ENCODE peak calls at places on chromosomes 11 and 22, in five cellular contexts. V is CD8-positive, alpha-beta T cell; X is stomach; D is uterus; S is prostate gland. G is an unnamed sample.

GRCh38 chr22:32764330-32765116 is 37.0 kb upstream of the TIMP3 start:
- DNase-seq in V (no peak), X (no peak), D (peak), S (no peak), G (no peak)

GRCh38 chr11:86916330-86916729 is 38.9 kb downstream of the FZD4 start:
- DNase-seq in V (no peak), X (no peak), D (no peak), S (no peak), G (no peak)

GRCh38 chr11:62508336-62509058 is 38.1 kb downstream of the AHNAK start:
- DNase-seq in V (no peak), X (peak), D (peak), S (peak), G (peak)

GRCh38 chr22:28043269-28043668 is 124.2 kb upstream of the PITPNB start:
- DNase-seq in V (no peak), X (no peak), D (no peak), S (no peak), G (no peak)

GRCh38 chr22:27685515-27685914 is 116.0 kb downstream of the MN1 start:
- DNase-seq in V (no peak), X (peak), D (no peak), S (no peak), G (no peak)

GRCh38 chr11:65086809-65087208 is 2.8 kb downstream of the ZFPL1 start:
- DNase-seq in V (no peak), X (no peak), D (no peak), S (no peak), G (no peak)

GRCh38 chr11:1679881-1680280 is 17.1 kb upstream of the KRTAP5-6 start:
- DNase-seq in V (no peak), X (no peak), D (no peak), S (no peak), G (peak)

GRCh38 chr11:14248577-14248976 is 110.4 kb downstream of the RRAS2 start:
- DNase-seq in V (peak), X (no peak), D (no peak), S (no peak), G (no peak)

GRCh38 chr11:31106963-31107576 is 262.5 kb downstream of the DCDC1 start:
- DNase-seq in V (peak), X (peak), D (peak), S (peak), G (peak)

GRCh38 chr11:19661827-19662226 is 50.8 kb upstream of the NAV2 start:
- DNase-seq in V (no peak), X (no peak), D (no peak), S (no peak), G (no peak)

GRCh38 chr11:19659529-19659928 is 53.1 kb upstream of the NAV2 start:
- DNase-seq in V (no peak), X (no peak), D (no peak), S (no peak), G (no peak)

GRCh38 chr11:19656140-19656541 is 56.5 kb upstream of the NAV2 start:
- DNase-seq in V (no peak), X (no peak), D (no peak), S (peak), G (no peak)

GRCh38 chr11:19660076-19660475 is 52.6 kb upstream of the NAV2 start:
- DNase-seq in V (no peak), X (no peak), D (no peak), S (peak), G (peak)

GRCh38 chr11:19658344-19658743 is 54.3 kb upstream of the NAV2 start:
- DNase-seq in V (no peak), X (no peak), D (no peak), S (no peak), G (no peak)
- TF ChIP-seq CTCF in V (no peak), X (no peak), D (no peak), S (no peak), G (no peak)

GRCh38 chr11:20448838-20449237 is 61.3 kb downstream of the PRMT3 start:
- DNase-seq in V (no peak), X (no peak), D (no peak), S (no peak), G (no peak)

GRCh38 chr11:20444537-20444936 is 57.0 kb downstream of the PRMT3 start:
- DNase-seq in V (no peak), X (no peak), D (no peak), S (no peak), G (no peak)

GRCh38 chr11:20438637-20439036 is 51.1 kb downstream of the PRMT3 start:
- DNase-seq in V (no peak), X (no peak), D (no peak), S (no peak), G (no peak)

DNA sequence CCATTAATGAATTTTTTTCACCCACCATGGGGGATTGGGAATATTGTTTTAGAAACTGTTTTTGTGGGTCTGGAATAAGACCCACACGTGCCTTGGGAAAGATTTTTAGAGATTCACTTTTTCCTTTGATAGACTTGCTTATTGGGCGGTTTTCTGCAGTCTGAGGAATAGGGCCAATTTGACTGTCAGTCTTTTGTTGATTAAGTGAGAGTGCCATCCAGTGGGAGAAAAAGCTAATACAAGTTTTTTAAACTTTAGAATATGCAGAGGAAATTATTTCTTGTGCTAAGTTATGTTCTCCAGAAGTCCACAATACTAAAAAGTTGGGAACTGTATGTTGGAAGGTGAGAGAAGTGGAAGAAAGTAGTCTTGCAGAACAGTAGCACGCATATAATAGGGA is 56.1 kb downstream of the PRMT3 start:
- DNase-seq in V (no peak), X (no peak), D (no peak), S (no peak), G (peak)
- TF ChIP-seq CTCF in V (peak), X (no peak), D (no peak), S (no peak), G (peak)

GRCh38 chr11:113689711-113690618 is 16.1 kb downstream of the TMPRSS5 start:
- DNase-seq in V (no peak), X (no peak), D (no peak), S (no peak), G (no peak)

GRCh38 chr11:113684558-113684957 is 21.6 kb downstream of the TMPRSS5 start:
- DNase-seq in V (no peak), X (no peak), D (no peak), S (no peak), G (no peak)

GRCh38 chr11:113683481-113684046 is 22.5 kb downstream of the TMPRSS5 start:
- DNase-seq in V (no peak), X (no peak), D (no peak), S (no peak), G (no peak)

GRCh38 chr11:113681711-113682410 is 24.2 kb downstream of the TMPRSS5 start:
- DNase-seq in V (no peak), X (no peak), D (no peak), S (peak), G (no peak)

DNA sequence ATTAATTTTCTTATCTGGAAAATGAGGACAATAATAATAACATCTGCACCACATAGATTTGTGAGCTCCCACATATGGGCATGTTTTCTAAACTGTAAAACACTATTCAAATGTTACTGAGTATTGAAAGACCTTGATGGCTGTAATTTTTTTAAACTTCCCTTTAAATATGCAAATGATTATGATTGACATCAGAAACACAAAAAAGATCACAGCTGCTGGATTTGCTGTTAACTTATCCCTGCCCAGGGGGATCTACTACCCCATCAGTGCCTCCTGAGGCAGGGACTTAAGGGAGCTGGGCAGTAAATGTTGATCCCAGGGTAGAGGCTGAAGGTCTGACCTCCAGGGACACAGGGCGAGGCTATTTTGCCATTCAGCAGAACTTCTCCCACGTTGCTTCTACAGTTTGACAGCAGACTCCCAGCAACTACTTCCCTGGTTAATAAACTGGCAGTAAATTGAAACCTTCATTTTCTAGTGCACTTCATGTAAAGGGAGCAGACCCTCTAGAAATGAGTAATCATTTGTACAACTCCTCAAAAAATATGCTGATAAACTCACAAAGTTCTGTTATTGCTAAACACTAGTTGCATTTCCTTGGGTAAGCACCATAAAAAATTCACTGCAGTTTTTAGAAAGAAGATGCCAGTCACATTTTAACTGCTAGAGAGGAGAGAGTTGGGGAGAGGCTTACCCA is 20.3 kb downstream of the TMPRSS5 start:
- DNase-seq in V (no peak), X (no peak), D (no peak), S (no peak), G (no peak)
- TF ChIP-seq CTCF in V (no peak), X (no peak), D (no peak), S (no peak), G (no peak)

DNA sequence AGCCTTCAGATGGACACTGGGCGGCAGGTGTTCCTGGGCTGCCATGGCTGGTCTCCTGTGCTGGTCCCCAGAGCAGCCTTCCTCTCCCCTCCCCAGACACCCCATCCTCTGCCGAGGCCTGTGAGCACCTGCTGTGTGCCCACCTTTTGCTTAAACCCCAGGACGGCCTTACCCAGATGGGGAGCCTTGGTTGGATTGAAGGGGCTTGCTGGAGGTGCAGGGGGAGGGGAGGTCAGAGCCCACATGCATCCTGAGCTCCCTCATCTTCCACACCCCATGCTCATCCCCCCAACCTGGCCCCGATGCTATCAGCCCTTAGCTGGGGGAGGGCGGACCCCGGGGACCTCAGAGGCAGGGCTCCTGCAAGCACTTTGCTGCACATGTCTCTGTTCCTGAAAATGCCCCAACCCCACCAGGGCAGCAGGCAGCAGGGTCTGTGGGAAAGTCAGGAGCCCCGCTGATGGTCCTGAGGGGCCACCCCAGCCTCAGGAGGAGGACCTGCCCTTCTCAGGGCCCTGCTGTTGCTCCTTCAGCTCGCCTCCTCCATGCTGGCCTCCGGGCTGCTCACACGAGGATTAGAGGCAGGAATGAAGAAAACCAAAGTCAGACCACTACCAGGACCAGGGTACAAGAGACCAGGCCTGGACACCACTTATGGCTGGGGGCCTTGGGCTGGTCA is 41.6 kb upstream of the CCDC188 start:
- DNase-seq in V (no peak), X (no peak), D (no peak), S (no peak), G (no peak)
- TF ChIP-seq CTCF in V (no peak), X (no peak), D (no peak), S (no peak), G (no peak)

DNA sequence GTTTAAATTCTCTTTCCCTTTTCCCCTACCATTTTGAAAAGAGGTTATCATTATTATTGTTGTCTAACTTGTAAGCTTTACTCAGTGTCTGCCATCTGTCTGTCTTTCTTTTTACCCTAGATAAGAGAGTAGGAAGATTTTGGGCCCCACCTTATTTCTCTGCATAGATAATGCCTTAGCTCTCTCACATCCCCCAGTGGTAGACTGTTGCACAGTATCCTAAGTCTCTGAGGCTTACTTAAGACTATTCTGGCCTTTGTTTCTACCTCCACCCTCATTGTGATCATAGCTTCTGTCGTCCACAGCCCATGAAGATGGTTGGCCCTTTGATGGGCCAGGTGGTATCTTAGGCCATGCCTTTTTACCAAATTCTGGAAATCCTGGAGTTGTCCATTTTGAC is 3.6 kb upstream of the OR51L1 start:
- DNase-seq in V (no peak), X (no peak), D (no peak), S (no peak), G (no peak)
- TF ChIP-seq CTCF in V (no peak), X (no peak), D (no peak), S (no peak), G (peak)

GRCh38 chr11:95850137-95850536 is 59.8 kb downstream of the CEP57 start:
- DNase-seq in V (no peak), X (no peak), D (no peak), S (no peak), G (no peak)

GRCh38 chr11:95849087-95849825 is 59.0 kb downstream of the CEP57 start:
- DNase-seq in V (no peak), X (peak), D (peak), S (peak), G (peak)

DNA sequence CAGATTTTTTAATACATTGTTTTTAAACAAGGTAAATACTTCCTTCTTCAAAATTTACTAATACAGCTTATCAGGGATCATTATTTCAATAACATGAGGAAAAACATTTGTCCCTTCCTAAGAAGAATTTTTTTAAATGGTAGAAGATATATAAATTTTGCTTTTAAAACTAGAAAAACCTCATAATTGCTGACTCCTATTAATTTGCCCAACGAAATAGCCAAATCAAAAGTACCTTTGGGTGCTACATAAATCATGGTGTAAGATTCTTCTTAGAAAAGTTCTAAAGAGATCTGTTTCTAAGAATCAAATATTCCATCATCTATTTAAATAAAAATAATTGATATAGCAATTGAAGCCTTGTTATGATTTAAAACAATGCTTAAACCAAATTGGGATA is 54.9 kb downstream of the CEP57 start:
- DNase-seq in V (no peak), X (no peak), D (no peak), S (no peak), G (no peak)
- TF ChIP-seq CTCF in V (no peak), X (no peak), D (no peak), S (no peak), G (no peak)

GRCh38 chr11:104541706-104542105 is 356.6 kb downstream of the CASP12 start:
- DNase-seq in V (no peak), X (no peak), D (no peak), S (no peak), G (no peak)

GRCh38 chr11:104534268-104534667 is 364.0 kb downstream of the CASP12 start:
- DNase-seq in V (no peak), X (no peak), D (no peak), S (no peak), G (no peak)

GRCh38 chr11:104538313-104538712 is 359.9 kb downstream of the CASP12 start:
- DNase-seq in V (no peak), X (no peak), D (no peak), S (no peak), G (no peak)
- TF ChIP-seq CTCF in V (no peak), X (no peak), D (no peak), S (no peak), G (no peak)

GRCh38 chr11:44583353-44583669 is 17.8 kb downstream of the CD82 start:
- DNase-seq in V (no peak), X (no peak), D (no peak), S (no peak), G (no peak)
- TF ChIP-seq CTCF in V (no peak), X (no peak), D (no peak), S (no peak), G (no peak)

GRCh38 chr11:44967930-44968496 is 17.3 kb upstream of the TP53I11 start:
- DNase-seq in V (no peak), X (no peak), D (no peak), S (no peak), G (no peak)

GRCh38 chr11:44971185-44971584 is 20.5 kb upstream of the TP53I11 start:
- DNase-seq in V (no peak), X (no peak), D (no peak), S (no peak), G (no peak)

GRCh38 chr11:44970293-44970692 is 19.6 kb upstream of the TP53I11 start:
- DNase-seq in V (no peak), X (no peak), D (no peak), S (no peak), G (no peak)

GRCh38 chr11:44969853-44970252 is 19.2 kb upstream of the TP53I11 start:
- DNase-seq in V (no peak), X (no peak), D (no peak), S (no peak), G (no peak)

GRCh38 chr11:44968510-44968909 is 17.8 kb upstream of the TP53I11 start:
- DNase-seq in V (no peak), X (no peak), D (no peak), S (no peak), G (no peak)
- TF ChIP-seq CTCF in V (no peak), X (no peak), D (no peak), S (no peak), G (no peak)

DNA sequence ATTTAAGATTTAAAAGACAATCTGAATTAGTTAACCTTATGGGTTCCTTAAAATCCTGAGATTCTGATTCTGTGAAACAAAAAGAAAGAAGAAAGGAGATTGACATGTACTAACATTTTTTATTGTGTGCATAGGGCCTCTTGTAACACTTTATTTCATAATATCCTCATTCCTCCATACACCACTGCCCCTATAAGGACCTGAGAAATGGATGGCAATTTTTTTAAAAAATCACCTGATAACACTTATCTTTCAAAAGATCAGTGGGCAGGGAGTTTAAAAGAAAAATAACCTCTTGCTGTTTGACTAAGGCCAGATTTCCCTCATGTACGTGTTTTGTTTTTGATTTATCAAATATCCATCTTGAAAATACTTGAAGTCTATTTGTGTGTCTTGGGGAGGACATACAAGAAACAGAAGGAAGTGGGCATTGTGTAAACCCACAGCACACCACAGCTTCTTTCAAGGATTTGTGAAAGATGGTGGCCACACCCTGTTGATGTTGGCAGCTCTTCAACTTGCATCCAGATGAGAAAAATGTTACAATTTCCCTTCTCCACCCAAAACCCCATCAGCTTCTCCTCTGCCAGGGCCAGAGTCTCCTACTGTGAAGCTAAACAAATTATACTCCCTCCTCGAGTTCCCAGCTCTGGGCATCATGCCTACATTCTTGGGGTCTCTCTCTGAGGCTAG is 35.0 kb upstream of the MPEG1 start:
- DNase-seq in V (no peak), X (no peak), D (no peak), S (no peak), G (no peak)
- TF ChIP-seq CTCF in V (no peak), X (no peak), D (no peak), S (no peak), G (no peak)

G was measured in Caco-2.